ENCODE peak calls at places on chromosomes 16 and 17, in six cellular contexts. T is tibial artery; L is suprapubic skin; S is CD4-positive, alpha-beta memory T cell; I is stomach; D is heart left ventricle. Y is an unnamed sample.

GRCh38 chr17:12627177-12627629 is 38.5 kb upstream of the MYOCD start:
- DNase-seq in S (no peak), T (peak; percentile 94), I (peak; percentile 45), L (no peak), D (no peak), Y (no peak)

GRCh38 chr16:85883813-85884212 is 15.1 kb upstream of the IRF8 start:
- DNase-seq in D (no peak), T (no peak), S (no peak), I (no peak), L (no peak), Y (no peak)

GRCh38 chr16:83791916-83792315 is 15.9 kb upstream of the HSBP1 start:
- DNase-seq in S (no peak), T (no peak), I (no peak), L (no peak), D (no peak), Y (no peak)

GRCh38 chr17:381941-382643 is 29.5 kb upstream of the RPH3AL start:
- DNase-seq in I (no peak), T (no peak), D (no peak), L (no peak), S (no peak), Y (no peak)

GRCh38 chr16:89449726-89450335 is 40.5 kb downstream of the ANKRD11 start:
- DNase-seq in I (no peak), D (no peak), S (no peak), T (no peak), L (no peak), Y (no peak)

GRCh38 chr16:35193956-35194355 is 1734.5 kb downstream of the TP53TG3F start:
- DNase-seq in D (no peak), T (no peak), S (no peak), I (no peak), L (no peak), Y (no peak)

GRCh38 chr17:42097691-42098661 is at the start of gene ZNF385C:
- DNase-seq in D (no peak), S (peak; percentile 29), I (peak; percentile 41), T (no peak), L (no peak), Y (no peak)

GRCh38 chr17:42843358-42843934 is 934 bp upstream of the AOC2 start:
- DNase-seq in T (no peak), I (no peak), S (peak; percentile 19), L (no peak), D (no peak), Y (no peak)

GRCh38 chr16:22358000-22358399 is 16.4 kb downstream of the CDR2 start:
- DNase-seq in D (no peak), S (peak; percentile 76), T (no peak), L (no peak), I (no peak), Y (no peak)

GRCh38 chr17:40283662-40284061 is 4.0 kb upstream of the CDC6 start:
- DNase-seq in D (no peak), T (no peak), I (no peak), L (no peak), S (peak; percentile 52), Y (no peak)

GRCh38 chr17:12983986-12984932 is 33.6 kb downstream of the ELAC2 start:
- DNase-seq in I (no peak), S (no peak), T (no peak), L (no peak), D (peak; percentile 83), Y (no peak)

GRCh38 chr16:23835390-23836077 is at the start of gene PRKCB:
- DNase-seq in S (peak; percentile 89), D (peak; percentile 80), T (peak; percentile 83), I (peak; percentile 68), L (peak; percentile 69), Y (peak; percentile 89)
- H3K4me1 ChIP-seq in S (peaks cover 62% of the 10 kb centered on the region), D (no peaks in the 10 kb centered on the region), T (no peaks in the 10 kb centered on the region), I (no peaks in the 10 kb centered on the region), L (peaks cover 16% of the 10 kb centered on the region), Y (peaks cover 9% of the 10 kb centered on the region)

GRCh38 chr16:56916571-56917403 is 15.2 kb upstream of the HERPUD1 start:
- DNase-seq in L (no peak), D (no peak), S (peak; percentile 50), I (no peak), T (peak; percentile 56), Y (no peak)
- H3K4me1 ChIP-seq in L (peaks cover 42% of the 10 kb centered on the region), D (peaks cover 59% of the 10 kb centered on the region), S (peaks cover 20% of the 10 kb centered on the region), I (peaks cover 25% of the 10 kb centered on the region), T (no peaks in the 10 kb centered on the region), Y (peaks cover 48% of the 10 kb centered on the region)

GRCh38 chr17:36932383-36933173 is 4.7 kb upstream of the LHX1 start:
- DNase-seq in S (no peak), L (no peak), D (no peak), T (no peak), I (no peak), Y (no peak)
- H3K4me1 ChIP-seq in S (peaks cover 67% of the 10 kb centered on the region), L (peaks cover 70% of the 10 kb centered on the region), D (peaks cover 61% of the 10 kb centered on the region), T (peaks cover 4% of the 10 kb centered on the region), I (peaks cover 61% of the 10 kb centered on the region), Y (peaks cover 60% of the 10 kb centered on the region)

DNA sequence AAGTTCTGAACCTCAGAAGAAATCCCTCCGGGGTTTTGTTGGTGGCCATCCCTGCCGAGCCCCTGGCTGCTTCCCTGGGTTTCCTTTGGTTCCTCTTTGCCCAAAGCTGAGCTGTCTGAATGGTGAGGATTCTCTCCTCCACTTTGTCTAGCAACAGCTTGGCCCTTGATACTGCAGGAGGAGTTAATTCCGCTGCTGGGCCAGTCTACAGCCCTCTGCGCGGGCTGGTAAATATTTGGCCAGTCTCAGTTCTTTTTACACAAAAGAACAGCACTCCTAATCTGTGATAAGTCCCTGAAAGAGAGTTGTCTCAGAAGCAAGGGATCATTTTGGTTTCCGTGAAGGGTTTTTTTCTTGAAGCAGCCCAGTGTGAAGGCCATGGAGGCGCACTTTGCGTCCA is 171.0 kb downstream of the RAB11FIP4 start:
- DNase-seq in T (no peak), D (no peak), S (no peak), I (peak; percentile 52), L (no peak), Y (no peak)
- H3K4me1 ChIP-seq in T (no peaks in the 10 kb centered on the region), D (peaks cover 50% of the 10 kb centered on the region), S (peaks cover 6% of the 10 kb centered on the region), I (peaks cover 61% of the 10 kb centered on the region), L (peaks cover 86% of the 10 kb centered on the region), Y (peaks cover 60% of the 10 kb centered on the region)

Y was measured in lower lobe of right lung.